ENCODE peak calls at places on chromosome 21, in four cellular contexts. W, N, Z and G are unnamed samples.

GRCh38 chr21:34846601-34847112 is 177.9 kb downstream of the CLIC6 start:
- DNase-seq in W (no peak), N (no peak), Z (peak; percentile 54), G (no peak)

GRCh38 chr21:27388835-27389234 is 421.9 kb upstream of the ADAMTS5 start:
- DNase-seq in W (no peak), N (no peak), Z (no peak), G (no peak)

GRCh38 chr21:10511116-10511515 is 10.3 kb upstream of the TPTE start:
- DNase-seq in W (no peak), N (no peak), Z (no peak), G (no peak)

GRCh38 chr21:39079617-39080016 is 103.6 kb downstream of the PSMG1 start:
- DNase-seq in W (peak; percentile 70), N (no peak), Z (peak; percentile 87), G (peak; percentile 86)

GRCh38 chr21:25564349-25564948 is 42.8 kb downstream of the MRPL39 start:
- DNase-seq in W (no peak), N (no peak), Z (no peak), G (no peak)

GRCh38 chr21:44925027-44925755 is 4.5 kb upstream of the ITGB2 start:
- DNase-seq in W (no peak), N (no peak), Z (no peak), G (no peak)

GRCh38 chr21:14453964-14454641 is 71.2 kb upstream of the HSPA13 start:
- DNase-seq in W (no peak), N (no peak), Z (no peak), G (no peak)

GRCh38 chr21:35256468-35256988 is 207.4 kb upstream of the RUNX1 start:
- DNase-seq in W (peak; percentile 81), N (peak; percentile 89), Z (peak; percentile 88), G (peak; percentile 84)

GRCh38 chr21:15010645-15011044 is 54.2 kb downstream of the NRIP1 start:
- DNase-seq in W (no peak), N (no peak), Z (no peak), G (no peak)

GRCh38 chr21:39373634-39374033 is 24.7 kb upstream of the HMGN1 start:
- DNase-seq in W (no peak), N (no peak), Z (no peak), G (no peak)

GRCh38 chr21:36976882-36977651 is 10.6 kb upstream of the HLCS start:
- DNase-seq in W (no peak), N (no peak), Z (peak; percentile 29), G (no peak)

GRCh38 chr21:38843379-38843778 is 37.6 kb downstream of the ETS2 start:
- DNase-seq in W (no peak), N (no peak), Z (no peak), G (no peak)

GRCh38 chr21:31354604-31355443 is 10.8 kb upstream of the TIAM1 start:
- DNase-seq in W (no peak), N (no peak), Z (no peak), G (no peak)

GRCh38 chr21:36860736-36861594 is 105.5 kb downstream of the HLCS start:
- DNase-seq in W (no peak), N (no peak), Z (peak; percentile 19), G (no peak)

GRCh38 chr21:27365394-27365793 is 398.5 kb upstream of the ADAMTS5 start:
- DNase-seq in W (no peak), N (no peak), Z (no peak), G (no peak)

GRCh38 chr21:35324372-35325220 is 275.5 kb upstream of the RUNX1 start:
- DNase-seq in W (no peak), N (no peak), Z (no peak), G (no peak)

GRCh38 chr21:46213620-46214286 is 14.8 kb downstream of the LSS start:
- DNase-seq in W (no peak), N (no peak), Z (no peak), G (peak; percentile 51)
- H3K27ac ChIP-seq in W (no peak overlapping the region), N (no peak overlapping the region), Z (no peak overlapping the region), G (no peak overlapping the region)

GRCh38 chr21:41827951-41828883 is 50.9 kb downstream of the PRDM15 start:
- DNase-seq in W (no peak), N (no peak), Z (no peak), G (no peak)

GRCh38 chr21:41831453-41831831 is 47.7 kb downstream of the PRDM15 start:
- DNase-seq in W (no peak), N (peak; percentile 46), Z (no peak), G (no peak)

GRCh38 chr21:41828884-41829360 is 50.2 kb downstream of the PRDM15 start:
- DNase-seq in W (no peak), N (no peak), Z (no peak), G (no peak)

GRCh38 chr21:41830764-41831452 is 48.2 kb downstream of the PRDM15 start:
- DNase-seq in W (no peak), N (peak; percentile 55), Z (no peak), G (peak; percentile 39)

GRCh38 chr21:41830145-41830707 is 48.9 kb downstream of the PRDM15 start:
- DNase-seq in W (no peak), N (no peak), Z (no peak), G (no peak)
- TF ChIP-seq CTCF in W (no peak), N (no peak), Z (no peak), G (no peak)

GRCh38 chr21:45959182-45959581 is 22.4 kb upstream of the COL6A1 start:
- DNase-seq in W (no peak), N (no peak), Z (no peak), G (no peak)

GRCh38 chr21:45957986-45958610 is 23.5 kb upstream of the COL6A1 start:
- DNase-seq in W (peak; percentile 49), N (no peak), Z (no peak), G (peak; percentile 91)

GRCh38 chr21:45962531-45963224 is 18.9 kb upstream of the COL6A1 start:
- DNase-seq in W (no peak), N (no peak), Z (no peak), G (no peak)

GRCh38 chr21:45957551-45957950 is 24.0 kb upstream of the COL6A1 start:
- DNase-seq in W (no peak), N (no peak), Z (no peak), G (no peak)

GRCh38 chr21:45959779-45960390 is 21.7 kb upstream of the COL6A1 start:
- DNase-seq in W (no peak), N (no peak), Z (no peak), G (no peak)
- H3K27ac ChIP-seq in W (peak overlapping the region; percentile 74), N (no peak overlapping the region), Z (peak overlapping the region; percentile 23), G (peak overlapping the region; percentile 89)

GRCh38 chr21:41130883-41131282 is 37.1 kb upstream of the BACE2 start:
- DNase-seq in W (no peak), N (no peak), Z (no peak), G (no peak)

GRCh38 chr21:41135715-41136114 is 32.2 kb upstream of the BACE2 start:
- DNase-seq in W (no peak), N (no peak), Z (no peak), G (no peak)

GRCh38 chr21:41137401-41137800 is 30.6 kb upstream of the BACE2 start:
- DNase-seq in W (no peak), N (no peak), Z (no peak), G (no peak)

GRCh38 chr21:41136286-41136685 is 31.7 kb upstream of the BACE2 start:
- DNase-seq in W (no peak), N (no peak), Z (no peak), G (no peak)

DNA sequence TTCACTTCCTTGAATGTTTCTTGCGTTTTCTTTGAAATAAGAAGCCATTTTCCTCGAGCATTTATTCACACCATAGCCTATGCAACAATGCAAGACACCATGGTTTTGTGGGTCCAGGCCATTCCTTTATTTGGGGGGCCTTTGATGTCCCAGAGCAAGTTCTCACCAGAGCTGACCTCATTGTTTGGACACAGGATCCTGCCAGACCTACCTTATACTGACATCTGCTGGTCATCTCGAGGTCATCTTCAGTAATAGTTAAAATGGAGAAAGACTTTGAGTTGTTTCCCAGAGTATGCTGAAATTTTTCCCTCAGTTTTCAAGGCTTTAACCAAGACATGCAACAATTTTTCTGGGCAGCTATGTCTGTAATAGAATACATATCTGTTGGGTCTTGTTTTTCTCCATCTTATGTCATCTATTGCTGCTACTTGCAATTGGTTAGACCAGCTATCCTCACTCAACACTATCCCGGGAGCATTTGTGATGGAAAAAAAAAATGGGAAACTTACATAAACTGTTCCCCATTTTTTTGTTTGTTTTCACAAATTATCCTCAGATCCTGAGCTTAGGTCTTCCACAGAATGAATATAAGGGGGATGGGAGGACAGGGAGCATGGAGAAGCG is 34.0 kb upstream of the BACE2 start:
- DNase-seq in W (no peak), N (no peak), Z (no peak), G (no peak)
- TF ChIP-seq CTCF in W (peak; percentile 64), N (no peak), Z (peak; percentile 8), G (peak; percentile 46)

GRCh38 chr21:43763901-43764523 is 12.1 kb downstream of the CSTB start:
- DNase-seq in W (no peak), N (no peak), Z (no peak), G (no peak)

GRCh38 chr21:43767498-43767979 is 8.6 kb downstream of the CSTB start:
- DNase-seq in W (no peak), N (no peak), Z (no peak), G (no peak)

GRCh38 chr21:43766734-43767497 is 9.2 kb downstream of the CSTB start:
- DNase-seq in W (no peak), N (peak; percentile 71), Z (no peak), G (no peak)

GRCh38 chr21:43762303-43763128 is 13.6 kb downstream of the CSTB start:
- DNase-seq in W (no peak), N (peak; percentile 58), Z (no peak), G (no peak)

DNA sequence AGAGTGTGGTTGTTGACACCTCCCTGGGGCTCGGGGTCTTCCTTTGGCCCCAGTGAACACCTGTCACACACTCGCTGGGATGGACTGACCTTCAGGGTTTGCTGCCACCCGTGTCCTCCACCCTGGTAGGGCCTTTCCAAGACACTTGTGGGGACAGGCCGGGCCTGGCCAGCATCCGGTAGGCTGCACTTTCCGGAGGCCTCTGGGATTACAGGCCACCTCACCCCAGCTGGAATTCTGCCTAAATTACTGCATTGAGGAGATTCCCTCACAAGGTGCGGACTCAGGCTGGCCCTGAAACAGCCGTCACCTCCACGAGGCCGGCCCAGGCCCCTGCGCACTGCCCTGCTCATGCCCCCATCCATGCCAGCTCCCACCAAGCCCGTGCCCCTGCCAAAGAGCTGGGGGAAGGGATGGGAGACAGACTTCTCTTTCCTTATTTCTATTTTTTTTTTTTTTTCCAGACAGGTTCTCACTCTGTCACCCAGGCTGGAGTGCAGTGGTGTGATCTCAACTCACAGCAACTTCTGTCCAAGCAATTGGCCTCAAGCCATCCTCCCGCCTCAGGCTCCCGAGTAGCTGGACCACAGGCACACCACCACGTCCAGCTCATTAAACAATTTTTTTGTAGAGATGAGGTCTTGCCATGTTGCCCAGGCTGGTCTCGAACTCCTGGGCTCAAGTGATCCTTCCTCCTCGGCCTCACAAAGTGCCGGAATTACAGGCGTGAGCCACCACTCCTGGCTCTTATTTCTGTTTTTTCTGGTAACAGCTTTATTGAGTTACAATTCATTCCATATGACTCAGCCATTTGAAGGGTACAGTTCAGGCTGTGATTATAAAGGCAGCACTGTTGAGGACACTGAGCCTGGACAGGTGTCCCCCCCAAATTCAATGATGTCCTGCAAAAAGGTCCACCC is 11.3 kb downstream of the CSTB start:
- DNase-seq in W (no peak), N (peak; percentile 61), Z (no peak), G (no peak)
- H3K27ac ChIP-seq in W (no peak overlapping the region), N (no peak overlapping the region), Z (peak overlapping the region; percentile 18), G (no peak overlapping the region)

GRCh38 chr21:29378814-29379213 is 80.1 kb downstream of the BACH1 start:
- DNase-seq in W (no peak), N (no peak), Z (peak; percentile 17), G (no peak)

GRCh38 chr21:29379517-29380054 is 80.9 kb downstream of the BACH1 start:
- DNase-seq in W (no peak), N (no peak), Z (peak; percentile 24), G (no peak)

GRCh38 chr21:29374481-29374880 is 75.8 kb downstream of the BACH1 start:
- DNase-seq in W (no peak), N (no peak), Z (no peak), G (no peak)

GRCh38 chr21:29377266-29377665 is 78.5 kb downstream of the BACH1 start:
- DNase-seq in W (no peak), N (no peak), Z (no peak), G (no peak)

GRCh38 chr21:29376556-29376955 is 77.8 kb downstream of the BACH1 start:
- DNase-seq in W (no peak), N (no peak), Z (peak; percentile 31), G (peak; percentile 34)
- TF ChIP-seq CTCF in W (peak; percentile 45), N (no peak), Z (peak; percentile 11), G (peak; percentile 20)